ENCODE peak calls at places on chromosome 18, in nine cellular contexts. H, J, O, T, S, F, E, R and W are unnamed samples.

GRCh38 chr18:58526425-58527115 is 102.3 kb downstream of the ALPK2 start:
- DNase-seq in J (no peak), R (no peak), O (no peak), E (no peak), S (no peak), T (no peak), H (no peak), F (no peak), W (no peak)

GRCh38 chr18:79317718-79318117 is 78.0 kb upstream of the NFATC1 start:
- DNase-seq in E (no peak), F (no peak), T (no peak), S (no peak), R (no peak), H (no peak), J (no peak), O (no peak), W (peak)

GRCh38 chr18:68418881-68419280 is 296.0 kb downstream of the TMX3 start:
- DNase-seq in J (no peak), F (no peak), E (no peak), O (no peak), S (no peak), T (no peak), R (no peak), H (no peak), W (no peak)

GRCh38 chr18:13247506-13247905 is 28.9 kb downstream of the LDLRAD4 start:
- DNase-seq in S (no peak), R (no peak), O (no peak), E (no peak), J (no peak), H (peak), F (no peak), T (no peak), W (no peak)

GRCh38 chr18:57775937-57776336 is 27.2 kb downstream of the ATP8B1 start:
- DNase-seq in R (no peak), J (no peak), F (no peak), S (no peak), H (no peak), O (peak), T (no peak), E (peak), W (no peak)

GRCh38 chr18:62894681-62895390 is 179.5 kb downstream of the PHLPP1 start:
- DNase-seq in J (no peak), T (no peak), O (no peak), H (no peak), F (no peak), E (no peak), S (no peak), R (no peak), W (no peak)

GRCh38 chr18:48921305-48922202 is 29.2 kb downstream of the SMAD7 start:
- DNase-seq in R (peak), H (no peak), F (no peak), T (no peak), O (no peak), E (no peak), J (peak), S (no peak), W (no peak)

GRCh38 chr18:77316013-77316412 is 66.4 kb downstream of the GALR1 start:
- DNase-seq in S (no peak), F (no peak), T (no peak), E (no peak), H (no peak), J (no peak), R (no peak), O (no peak), W (no peak)

GRCh38 chr18:27608742-27609141 is 423.6 kb upstream of the CHST9 start:
- DNase-seq in R (no peak), E (no peak), J (no peak), O (no peak), F (peak), H (no peak), S (no peak), T (no peak), W (no peak)
- TF ChIP-seq CTCF in R (peak), E (peak), J (no peak), O (peak), F (peak), H (peak), S (no peak), T (peak), W (no peak)

DNA sequence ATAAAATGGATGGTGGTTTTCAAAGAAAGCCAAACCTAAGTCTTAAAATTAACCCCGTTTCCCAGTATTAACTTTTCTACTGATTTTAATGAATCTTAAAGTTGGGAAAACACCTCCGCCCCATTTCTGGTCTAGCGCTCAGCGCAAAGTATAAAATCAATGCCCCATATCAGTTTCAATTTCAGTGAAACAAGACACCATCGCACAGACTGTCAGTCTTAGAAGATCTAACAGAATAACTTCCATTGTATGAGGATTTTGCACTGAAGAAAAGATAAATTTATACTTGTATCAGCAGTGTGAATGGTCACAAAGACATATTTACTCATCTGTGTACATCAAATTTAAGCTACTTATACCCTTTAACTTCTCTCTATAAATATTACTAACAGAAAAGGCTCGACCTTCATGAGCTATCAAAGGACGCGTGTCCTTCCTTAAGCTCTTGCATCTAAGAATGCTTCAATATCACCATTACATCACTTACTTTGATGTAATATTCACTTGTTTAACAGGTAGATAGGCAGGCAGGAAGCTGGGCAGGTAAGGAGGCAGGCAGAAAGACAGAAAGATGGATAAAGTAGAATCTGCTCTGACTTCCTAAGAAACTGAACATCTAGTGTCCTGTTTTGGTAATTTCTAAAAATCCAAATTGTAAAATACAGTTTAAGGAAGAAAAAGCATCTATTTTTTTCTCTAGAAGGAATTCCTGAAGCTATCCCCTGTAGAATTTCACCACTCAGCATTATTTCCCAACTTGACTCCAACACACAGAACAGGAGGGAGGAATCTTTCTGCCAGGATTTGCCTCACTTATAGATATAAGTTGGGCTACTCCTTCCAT is 183.0 kb downstream of the TCF4 start:
- DNase-seq in O (no peak), E (no peak), R (no peak), H (no peak), T (no peak), S (no peak), J (no peak), F (no peak), W (no peak)
- H3K27ac ChIP-seq in O (no peak), E (no peak), R (peak), H (peak), T (no peak), S (peak), J (peak), F (no peak), W (no peak)

GRCh38 chr18:11393486-11393885 is 215.9 kb upstream of the SLC35G4 start:
- DNase-seq in S (peak), O (no peak), J (peak), T (no peak), E (no peak), H (no peak), F (no peak), R (no peak), W (no peak)

GRCh38 chr18:11392974-11393373 is 216.4 kb upstream of the SLC35G4 start:
- DNase-seq in R (no peak), H (no peak), E (no peak), O (no peak), T (no peak), J (no peak), S (no peak), F (no peak), W (no peak)

DNA sequence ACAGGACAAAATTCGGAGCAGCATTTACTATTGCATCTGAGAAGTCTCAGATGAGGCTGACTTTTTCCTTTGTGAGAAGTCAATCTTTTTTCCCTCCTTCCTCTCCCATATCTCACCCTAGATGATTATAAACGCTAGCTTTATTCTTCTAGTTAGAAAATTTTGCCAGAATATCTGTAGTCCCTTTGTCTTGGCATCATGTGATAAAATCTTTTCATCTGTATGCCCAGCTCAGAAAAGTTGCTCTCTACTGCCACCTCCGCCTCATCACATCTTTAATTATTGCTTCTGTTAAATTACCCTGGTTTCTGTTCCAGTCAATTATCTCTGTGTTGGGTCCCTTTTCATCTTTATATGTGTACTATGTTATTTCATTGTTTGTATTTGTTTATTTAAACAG is 210.8 kb upstream of the SLC35G4 start:
- DNase-seq in E (no peak), J (no peak), S (no peak), F (no peak), O (peak), R (no peak), H (no peak), T (no peak), W (no peak)
- TF ChIP-seq CTCF in E (peak), J (no peak), S (no peak), F (no peak), O (no peak), R (peak), H (no peak), T (no peak), W (no peak)

GRCh38 chr18:74873629-74874028 is 276.0 kb downstream of the ZNF407 start:
- DNase-seq in F (no peak), S (no peak), T (no peak), J (no peak), E (no peak), O (no peak), H (no peak), R (no peak), W (no peak)

GRCh38 chr18:74870950-74871349 is 273.3 kb downstream of the ZNF407 start:
- DNase-seq in O (no peak), E (no peak), R (no peak), J (no peak), S (no peak), T (no peak), H (no peak), F (no peak), W (no peak)

GRCh38 chr18:74869904-74870863 is 272.5 kb downstream of the ZNF407 start:
- DNase-seq in T (no peak), R (peak), J (no peak), S (no peak), F (no peak), E (no peak), O (no peak), H (no peak), W (no peak)

GRCh38 chr18:74866577-74866976 is 268.9 kb downstream of the ZNF407 start:
- DNase-seq in R (no peak), O (no peak), H (no peak), T (no peak), E (no peak), S (no peak), F (no peak), J (no peak), W (no peak)

DNA sequence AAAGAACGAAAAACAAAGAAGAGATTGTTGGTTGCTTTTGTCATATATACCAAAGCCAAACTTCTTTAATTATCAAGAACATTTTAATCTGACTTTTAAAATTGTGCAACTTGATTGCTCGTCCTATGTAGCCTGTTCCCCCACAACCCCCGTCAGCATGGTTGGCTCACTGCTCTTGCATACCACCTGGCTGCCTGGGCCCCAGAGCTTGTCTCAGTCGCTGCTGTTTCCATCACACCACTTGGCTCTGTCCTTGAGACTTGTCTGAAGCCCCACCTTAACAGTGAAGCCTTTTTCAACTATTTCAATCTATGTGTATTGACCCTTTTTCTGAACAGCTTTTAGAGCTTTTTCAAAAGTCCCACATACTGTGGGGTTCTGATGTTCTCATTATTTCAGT is 270.8 kb downstream of the ZNF407 start:
- DNase-seq in S (peak), F (no peak), E (no peak), J (no peak), H (no peak), O (no peak), T (no peak), R (no peak), W (no peak)
- H3K27ac ChIP-seq in S (no peak), F (no peak), E (no peak), J (no peak), H (no peak), O (no peak), T (no peak), R (no peak), W (no peak)

GRCh38 chr18:44453505-44453904 is 227.2 kb upstream of the SETBP1 start:
- DNase-seq in T (no peak), O (no peak), R (no peak), S (no peak), F (no peak), E (no peak), H (no peak), J (no peak), W (no peak)

GRCh38 chr18:44464401-44465185 is 216.1 kb upstream of the SETBP1 start:
- DNase-seq in H (no peak), F (no peak), J (no peak), T (no peak), S (no peak), E (peak), R (no peak), O (no peak), W (no peak)

GRCh38 chr18:44458777-44459176 is 221.9 kb upstream of the SETBP1 start:
- DNase-seq in J (no peak), R (no peak), S (no peak), T (no peak), E (no peak), O (no peak), H (no peak), F (no peak), W (no peak)
- TF ChIP-seq CTCF in J (no peak), R (no peak), S (no peak), T (no peak), E (no peak), O (no peak), H (no peak), F (no peak), W (no peak)

GRCh38 chr18:8944871-8945245 is 157.6 kb upstream of the NDUFV2 start:
- DNase-seq in H (no peak), J (no peak), S (no peak), T (no peak), F (no peak), O (no peak), R (no peak), E (no peak), W (no peak)
- H3K27ac ChIP-seq in H (no peak), J (no peak), S (no peak), T (no peak), F (no peak), O (no peak), R (no peak), E (no peak), W (no peak)

DNA sequence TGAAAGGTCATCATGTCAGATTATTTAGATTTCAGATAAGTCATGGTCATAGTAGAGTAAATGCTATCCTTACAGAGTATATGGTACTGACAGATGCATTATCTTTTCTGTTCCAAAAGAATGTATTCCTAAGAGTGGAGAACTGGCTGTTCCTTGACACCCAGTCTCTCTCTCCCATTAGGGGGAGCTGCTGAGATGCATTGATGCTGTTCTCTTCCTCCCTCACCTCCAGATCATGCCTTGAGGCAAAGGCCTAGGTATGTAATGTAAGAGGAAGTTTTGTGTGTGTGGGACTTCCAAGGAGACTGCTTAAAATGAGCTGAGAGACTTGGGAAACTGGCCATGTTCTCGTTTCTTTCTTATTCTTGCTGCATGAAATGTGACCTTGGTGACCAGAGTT is 979.5 kb upstream of the CELF4 start:
- DNase-seq in T (no peak), R (peak), F (peak), E (no peak), S (no peak), H (no peak), O (no peak), J (no peak), W (no peak)
- TF ChIP-seq CTCF in T (no peak), R (peak), F (peak), E (no peak), S (no peak), H (no peak), O (no peak), J (no peak), W (no peak)

GRCh38 chr18:3540805-3541548 is 91.0 kb downstream of the TGIF1 start:
- DNase-seq in R (no peak), T (peak), O (no peak), E (peak), H (no peak), S (no peak), J (no peak), F (peak), W (no peak)
- H3K27ac ChIP-seq in R (no peak), T (no peak), O (no peak), E (peak), H (peak), S (no peak), J (no peak), F (no peak), W (no peak)